ENCODE peak calls at places on chromosomes 13 and 19, in five cellular contexts. D, Z, Y, H and Q are unnamed samples.

GRCh38 chr13:75635101-75635620 is 969 bp upstream of the LMO7 start:
- DNase-seq in D (no peak), Z (no peak), Y (no peak), H (no peak), Q (no peak)

GRCh38 chr19:29612801-29613595 is 6.9 kb downstream of the POP4 start:
- DNase-seq in D (no peak), Z (no peak), Y (no peak), H (no peak), Q (no peak)

GRCh38 chr19:5926641-5927438 is 12.8 kb downstream of the CAPS start:
- DNase-seq in D (peak; percentile 47), Z (peak; percentile 48), Y (peak; percentile 79), H (peak; percentile 68), Q (peak; percentile 67)

GRCh38 chr19:39754544-39754943 is 16.7 kb upstream of the CLC start:
- DNase-seq in D (no peak), Z (no peak), Y (no peak), H (no peak), Q (no peak)

GRCh38 chr19:10870955-10871603 is at the start of gene CARM1:
- DNase-seq in D (peak; percentile 99), Z (peak; percentile 98), Y (peak; percentile 100), H (peak; percentile 99), Q (peak; percentile 99)

GRCh38 chr13:39091586-39091985 is 53.3 kb downstream of the NHLRC3 start:
- DNase-seq in D (no peak), Z (no peak), Y (no peak), H (no peak), Q (no peak)

GRCh38 chr19:41443813-41444455 is 978 bp downstream of the ERICH4 start:
- DNase-seq in D (no peak), Z (no peak), Y (peak; percentile 50), H (peak; percentile 30), Q (no peak)

GRCh38 chr19:31988256-31988655 is 357.2 kb upstream of the ZNF507 start:
- DNase-seq in D (no peak), Z (no peak), Y (no peak), H (no peak), Q (no peak)

GRCh38 chr19:1173160-1173844 is 766 bp downstream of the SBNO2 start:
- DNase-seq in D (no peak), Z (no peak), Y (no peak), H (no peak), Q (peak; percentile 70)

GRCh38 chr19:892243-892996 is 567 bp downstream of the MED16 start:
- DNase-seq in D (no peak), Z (no peak), Y (no peak), H (peak; percentile 62), Q (no peak)

GRCh38 chr13:39484506-39485313 is 118.3 kb downstream of the LHFPL6 start:
- DNase-seq in D (no peak), Z (no peak), Y (no peak), H (no peak), Q (no peak)

GRCh38 chr13:109204252-109204651 is 574.8 kb downstream of the MYO16 start:
- DNase-seq in D (no peak), Z (no peak), Y (no peak), H (no peak), Q (no peak)

GRCh38 chr13:112182831-112183543 is 116.0 kb downstream of the SOX1 start:
- DNase-seq in D (no peak), Z (no peak), Y (no peak), H (no peak), Q (no peak)

GRCh38 chr19:7852851-7853759 is 21.1 kb downstream of the PRR36 start:
- DNase-seq in D (no peak), Z (no peak), Y (no peak), H (peak; percentile 75), Q (peak; percentile 54)

GRCh38 chr13:36674337-36675212 is 755 bp downstream of the SERTM1 start:
- DNase-seq in D (no peak), Z (no peak), Y (no peak), H (peak; percentile 29), Q (no peak)

GRCh38 chr13:81018936-81019335 is 678.0 kb upstream of the SPRY2 start:
- DNase-seq in D (no peak), Z (no peak), Y (no peak), H (no peak), Q (no peak)

GRCh38 chr13:44108345-44108858 is 228.7 kb downstream of the LACC1 start:
- DNase-seq in D (no peak), Z (no peak), Y (no peak), H (peak; percentile 65), Q (peak; percentile 25)

GRCh38 chr19:7224205-7224833 is 69.9 kb downstream of the INSR start:
- DNase-seq in D (peak; percentile 51), Z (no peak), Y (no peak), H (no peak), Q (peak; percentile 20)

GRCh38 chr13:39462456-39462855 is 140.5 kb downstream of the LHFPL6 start:
- DNase-seq in D (no peak), Z (no peak), Y (no peak), H (no peak), Q (no peak)

GRCh38 chr13:105573134-105573533 is 962.3 kb downstream of the EFNB2 start:
- DNase-seq in D (no peak), Z (no peak), Y (no peak), H (no peak), Q (no peak)

GRCh38 chr19:48644839-48645651 is 942 bp downstream of the CA11 start:
- DNase-seq in D (peak; percentile 66), Z (no peak), Y (no peak), H (peak; percentile 79), Q (peak; percentile 83)

GRCh38 chr13:99356216-99357089 is 49.3 kb upstream of the GPR183 start:
- DNase-seq in D (no peak), Z (no peak), Y (peak; percentile 75), H (peak; percentile 47), Q (no peak)

GRCh38 chr13:88817560-88817959 is 1146.4 kb downstream of the SLITRK5 start:
- DNase-seq in D (no peak), Z (no peak), Y (no peak), H (no peak), Q (no peak)